ENCODE peak calls at places on chromosomes 7 and 10, in eight cellular contexts. One of them, this sample, is unnamed.
A peak's percentile ranks its signal among the peaks of the same experiment; 100 is the strongest.

GRCh38 chr7:82599910-82600309 is 156.3 kb upstream of the CACNA2D1 start:
- DNase-seq in SK-N-SH: no peak
- DNase-seq in HCT116: no peak
- DNase-seq in Panc1: no peak
- DNase-seq in endothelial cell of umbilical vein: no peak
- DNase-seq in stomach: no peak
- DNase-seq in K562: no peak
- DNase-seq in spleen: no peak
- DNase-seq in this sample: no peak

GRCh38 chr7:87345962-87346371 is 503 bp downstream of the CROT start:
- DNase-seq in SK-N-SH: no peak
- DNase-seq in HCT116: no peak
- DNase-seq in Panc1: no peak
- DNase-seq in endothelial cell of umbilical vein: no peak
- DNase-seq in stomach: no peak
- DNase-seq in K562: no peak
- DNase-seq in spleen: no peak
- DNase-seq in this sample: no peak

GRCh38 chr7:75054744-75055527 is 18.7 kb downstream of the RCC1L start:
- DNase-seq in SK-N-SH: no peak
- DNase-seq in HCT116: no peak
- DNase-seq in Panc1: no peak
- DNase-seq in endothelial cell of umbilical vein: peak; percentile 51
- DNase-seq in stomach: no peak
- DNase-seq in K562: no peak
- DNase-seq in spleen: no peak
- DNase-seq in this sample: no peak

GRCh38 chr10:6694447-6695155 is 114.5 kb upstream of the PRKCQ start:
- DNase-seq in SK-N-SH: no peak
- DNase-seq in HCT116: no peak
- DNase-seq in Panc1: no peak
- DNase-seq in endothelial cell of umbilical vein: no peak
- DNase-seq in stomach: no peak
- DNase-seq in K562: no peak
- DNase-seq in spleen: no peak
- DNase-seq in this sample: no peak

GRCh38 chr10:8009031-8009430 is 45.5 kb upstream of the GATA3 start:
- DNase-seq in SK-N-SH: no peak
- DNase-seq in HCT116: no peak
- DNase-seq in Panc1: no peak
- DNase-seq in endothelial cell of umbilical vein: no peak
- DNase-seq in stomach: no peak
- DNase-seq in K562: no peak
- DNase-seq in spleen: no peak
- DNase-seq in this sample: no peak

GRCh38 chr7:45088821-45089313 is at the start of gene NACAD:
- DNase-seq in SK-N-SH: peak; percentile 99
- DNase-seq in HCT116: no peak
- DNase-seq in Panc1: no peak
- DNase-seq in endothelial cell of umbilical vein: peak; percentile 44
- DNase-seq in stomach: peak; percentile 40
- DNase-seq in K562: peak; percentile 83
- DNase-seq in spleen: peak; percentile 77
- DNase-seq in this sample: peak; percentile 45

GRCh38 chr7:92813390-92814024 is 22.9 kb downstream of the CDK6 start:
- DNase-seq in SK-N-SH: no peak
- DNase-seq in HCT116: no peak
- DNase-seq in Panc1: no peak
- DNase-seq in endothelial cell of umbilical vein: peak; percentile 34
- DNase-seq in stomach: no peak
- DNase-seq in K562: no peak
- DNase-seq in spleen: no peak
- DNase-seq in this sample: no peak

GRCh38 chr10:133324198-133324792 is 12.4 kb downstream of the CALY start:
- DNase-seq in SK-N-SH: peak; percentile 91
- DNase-seq in HCT116: no peak
- DNase-seq in Panc1: no peak
- DNase-seq in endothelial cell of umbilical vein: peak; percentile 22
- DNase-seq in stomach: peak; percentile 87
- DNase-seq in K562: peak; percentile 67
- DNase-seq in spleen: peak; percentile 87
- DNase-seq in this sample: peak; percentile 84

GRCh38 chr7:30176463-30177090 is 41.8 kb downstream of the MTURN start:
- DNase-seq in SK-N-SH: no peak
- DNase-seq in HCT116: no peak
- DNase-seq in Panc1: no peak
- DNase-seq in endothelial cell of umbilical vein: no peak
- DNase-seq in stomach: no peak
- DNase-seq in K562: no peak
- DNase-seq in spleen: no peak
- DNase-seq in this sample: no peak

GRCh38 chr7:35022725-35023124 is 14.6 kb downstream of the DPY19L1 start:
- DNase-seq in SK-N-SH: no peak
- DNase-seq in HCT116: no peak
- DNase-seq in Panc1: no peak
- DNase-seq in endothelial cell of umbilical vein: no peak
- DNase-seq in stomach: no peak
- DNase-seq in K562: no peak
- DNase-seq in spleen: no peak
- DNase-seq in this sample: no peak

GRCh38 chr10:5501976-5502902 is 2.9 kb upstream of the CALML5 start:
- DNase-seq in SK-N-SH: no peak
- DNase-seq in HCT116: no peak
- DNase-seq in Panc1: no peak
- DNase-seq in endothelial cell of umbilical vein: peak; percentile 41
- DNase-seq in stomach: no peak
- DNase-seq in K562: no peak
- DNase-seq in spleen: no peak
- DNase-seq in this sample: peak; percentile 6

GRCh38 chr7:26856481-26856880 is 7.9 kb downstream of the SKAP2 start:
- DNase-seq in SK-N-SH: no peak
- DNase-seq in HCT116: no peak
- DNase-seq in Panc1: no peak
- DNase-seq in endothelial cell of umbilical vein: peak; percentile 76
- DNase-seq in stomach: no peak
- DNase-seq in K562: no peak
- DNase-seq in spleen: no peak
- DNase-seq in this sample: no peak

GRCh38 chr10:122568551-122568950 is 8.0 kb downstream of the DMBT1 start:
- DNase-seq in SK-N-SH: no peak
- DNase-seq in HCT116: no peak
- DNase-seq in Panc1: no peak
- DNase-seq in endothelial cell of umbilical vein: no peak
- DNase-seq in stomach: no peak
- DNase-seq in K562: no peak
- DNase-seq in spleen: peak; percentile 58
- DNase-seq in this sample: no peak

GRCh38 chr10:122566632-122567031 is 6.1 kb downstream of the DMBT1 start:
- DNase-seq in SK-N-SH: no peak
- DNase-seq in HCT116: no peak
- DNase-seq in Panc1: no peak
- DNase-seq in endothelial cell of umbilical vein: no peak
- DNase-seq in stomach: no peak
- DNase-seq in K562: no peak
- DNase-seq in spleen: no peak
- DNase-seq in this sample: no peak

GRCh38 chr10:122564980-122565379 is 4.4 kb downstream of the DMBT1 start:
- DNase-seq in SK-N-SH: no peak
- DNase-seq in HCT116: no peak
- DNase-seq in Panc1: no peak
- DNase-seq in endothelial cell of umbilical vein: no peak
- DNase-seq in stomach: no peak
- DNase-seq in K562: no peak
- DNase-seq in spleen: no peak
- DNase-seq in this sample: no peak

GRCh38 chr10:122565766-122566206 is 5.2 kb downstream of the DMBT1 start:
- DNase-seq in SK-N-SH: peak; percentile 61
- DNase-seq in HCT116: peak; percentile 85
- DNase-seq in Panc1: peak; percentile 79
- DNase-seq in endothelial cell of umbilical vein: peak; percentile 89
- DNase-seq in stomach: peak; percentile 78
- DNase-seq in K562: peak; percentile 17
- DNase-seq in spleen: peak; percentile 81
- DNase-seq in this sample: peak; percentile 83

GRCh38 chr10:122567056-122567660 is 6.6 kb downstream of the DMBT1 start:
- DNase-seq in SK-N-SH: peak; percentile 16
- DNase-seq in HCT116: peak; percentile 28
- DNase-seq in Panc1: no peak
- DNase-seq in endothelial cell of umbilical vein: peak; percentile 15
- DNase-seq in stomach: peak; percentile 33
- DNase-seq in K562: peak; percentile 55
- DNase-seq in spleen: peak; percentile 62
- DNase-seq in this sample: peak; percentile 30
- TF ChIP-seq CTCF in SK-N-SH: peak; percentile 63
- TF ChIP-seq CTCF in HCT116: peak; percentile 96
- TF ChIP-seq CTCF in Panc1: peak; percentile 83
- TF ChIP-seq CTCF in endothelial cell of umbilical vein: peak; percentile 76
- TF ChIP-seq CTCF in stomach: peak; percentile 47
- TF ChIP-seq CTCF in K562: peak; percentile 69
- TF ChIP-seq CTCF in spleen: peak; percentile 57
- TF ChIP-seq CTCF in this sample: peak; percentile 32

GRCh38 chr7:98323597-98324322 is 42.3 kb downstream of the BRI3 start:
- DNase-seq in SK-N-SH: no peak
- DNase-seq in HCT116: no peak
- DNase-seq in Panc1: no peak
- DNase-seq in endothelial cell of umbilical vein: no peak
- DNase-seq in stomach: no peak
- DNase-seq in K562: no peak
- DNase-seq in spleen: no peak
- DNase-seq in this sample: no peak
- TF ChIP-seq POLR2AphosphoS5 in SK-N-SH: no peak
- TF ChIP-seq POLR2AphosphoS5 in HCT116: no peak
- TF ChIP-seq POLR2AphosphoS5 in Panc1: no peak
- TF ChIP-seq POLR2AphosphoS5 in endothelial cell of umbilical vein: no peak
- TF ChIP-seq POLR2AphosphoS5 in stomach: no peak
- TF ChIP-seq POLR2AphosphoS5 in K562: no peak
- TF ChIP-seq POLR2AphosphoS5 in spleen: no peak
- TF ChIP-seq POLR2AphosphoS5 in this sample: no peak

DNA sequence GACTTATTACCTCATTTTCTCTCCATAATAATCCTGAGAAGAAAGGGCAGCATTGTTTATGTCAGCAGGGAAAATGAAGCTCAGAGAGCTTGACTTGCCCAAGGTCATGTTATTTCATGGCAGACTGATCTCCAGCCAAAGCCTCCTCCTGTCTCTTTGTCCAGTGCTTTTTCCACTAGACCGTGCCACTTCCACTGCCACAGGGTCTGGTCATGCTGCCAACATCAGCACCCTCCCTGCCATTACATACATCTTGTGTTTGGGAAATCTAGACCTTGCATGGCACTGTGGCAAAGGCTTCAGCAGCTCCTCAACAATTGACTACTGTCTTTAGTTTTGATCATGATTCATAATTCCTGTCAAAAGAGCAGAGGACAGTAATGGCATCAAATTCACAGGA is 25.1 kb downstream of the NRCAM start:
- DNase-seq in SK-N-SH: no peak
- DNase-seq in HCT116: no peak
- DNase-seq in Panc1: no peak
- DNase-seq in endothelial cell of umbilical vein: no peak
- DNase-seq in stomach: no peak
- DNase-seq in K562: no peak
- DNase-seq in spleen: no peak
- DNase-seq in this sample: no peak
- H3K9me3 ChIP-seq in SK-N-SH: no peaks in the 10 kb centered on the region
- H3K9me3 ChIP-seq in HCT116: no peaks in the 10 kb centered on the region
- H3K9me3 ChIP-seq in Panc1: no peaks in the 10 kb centered on the region
- H3K9me3 ChIP-seq in endothelial cell of umbilical vein: no peaks in the 10 kb centered on the region
- H3K9me3 ChIP-seq in stomach: no peaks in the 10 kb centered on the region
- H3K9me3 ChIP-seq in K562: no peaks in the 10 kb centered on the region
- H3K9me3 ChIP-seq in spleen: no peaks in the 10 kb centered on the region
- H3K9me3 ChIP-seq in this sample: no peaks in the 10 kb centered on the region

GRCh38 chr10:112471878-112472487 is 25.0 kb downstream of the VTI1A start:
- DNase-seq in SK-N-SH: peak; percentile 48
- DNase-seq in HCT116: peak; percentile 72
- DNase-seq in Panc1: peak; percentile 50
- DNase-seq in endothelial cell of umbilical vein: peak; percentile 66
- DNase-seq in stomach: no peak
- DNase-seq in K562: peak; percentile 31
- DNase-seq in spleen: no peak
- DNase-seq in this sample: no peak

DNA sequence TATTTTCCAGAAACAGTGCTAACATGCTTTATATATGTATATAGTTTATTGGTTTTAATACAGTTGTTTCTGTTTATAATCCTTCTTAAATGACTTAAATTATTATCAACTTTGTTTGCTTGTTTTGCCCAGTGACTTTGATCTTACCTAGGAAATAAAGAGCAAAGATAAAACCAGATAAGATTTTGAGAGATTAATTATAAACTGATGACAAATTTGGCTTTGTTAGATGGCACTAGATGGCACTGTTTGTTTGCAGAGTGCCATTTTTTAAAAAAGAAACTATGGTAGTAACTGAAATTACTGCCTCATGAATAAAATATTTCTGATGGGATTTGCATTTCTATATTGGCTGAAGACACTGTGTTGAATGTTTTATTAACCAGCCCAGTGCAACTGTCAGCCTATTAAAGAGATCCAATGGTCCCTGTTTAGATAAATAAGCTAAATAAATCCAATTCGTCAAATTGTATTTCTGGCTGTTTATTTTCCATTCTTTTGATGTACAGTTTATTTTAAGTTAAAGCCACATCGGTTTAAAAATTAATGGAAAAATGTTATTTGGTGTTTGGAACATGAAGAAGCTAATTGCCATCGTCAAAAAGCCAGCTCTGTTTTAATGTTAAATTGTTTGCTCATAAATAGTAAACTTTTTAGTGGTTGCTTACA is 28.7 kb downstream of the VTI1A start:
- DNase-seq in SK-N-SH: no peak
- DNase-seq in HCT116: no peak
- DNase-seq in Panc1: no peak
- DNase-seq in endothelial cell of umbilical vein: peak; percentile 37
- DNase-seq in stomach: no peak
- DNase-seq in K562: no peak
- DNase-seq in spleen: no peak
- DNase-seq in this sample: no peak
- TF ChIP-seq CTCF in SK-N-SH: peak; percentile 79
- TF ChIP-seq CTCF in HCT116: peak; percentile 95
- TF ChIP-seq CTCF in Panc1: peak; percentile 68
- TF ChIP-seq CTCF in endothelial cell of umbilical vein: peak; percentile 32
- TF ChIP-seq CTCF in stomach: no peak
- TF ChIP-seq CTCF in K562: no peak
- TF ChIP-seq CTCF in spleen: no peak
- TF ChIP-seq CTCF in this sample: peak; percentile 29

DNA sequence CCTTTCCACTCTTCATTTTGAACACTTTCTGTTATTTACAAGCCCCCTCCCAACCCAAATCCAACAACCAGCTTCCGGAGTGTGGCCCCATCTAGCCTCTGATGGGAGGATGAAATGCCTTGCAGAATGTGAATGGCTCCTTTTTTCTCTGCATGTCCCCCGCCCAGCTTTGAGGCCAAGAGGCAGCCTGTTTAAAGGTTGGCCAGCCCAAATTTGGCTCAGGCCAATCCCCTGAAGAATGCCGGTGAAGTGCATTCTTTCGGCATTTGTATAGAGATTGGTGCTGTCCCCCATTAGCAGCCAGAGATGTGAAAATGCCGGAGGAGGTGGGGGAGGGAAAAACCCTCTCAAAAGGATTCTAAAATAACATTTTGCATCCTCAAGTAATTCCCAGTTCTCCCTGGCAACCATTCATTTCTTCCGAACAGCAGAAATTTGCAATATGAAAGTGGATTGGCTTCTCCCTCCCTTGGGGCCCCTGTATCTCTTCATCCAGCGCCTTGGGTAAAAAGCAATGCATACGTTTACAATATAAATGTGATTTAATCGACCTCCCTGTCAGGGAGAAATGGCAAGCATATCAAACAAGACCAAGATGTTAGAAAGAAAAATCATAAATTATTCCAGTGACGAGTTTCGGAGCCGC is 323.5 kb downstream of the RPS24 start:
- DNase-seq in SK-N-SH: no peak
- DNase-seq in HCT116: no peak
- DNase-seq in Panc1: no peak
- DNase-seq in endothelial cell of umbilical vein: no peak
- DNase-seq in stomach: no peak
- DNase-seq in K562: no peak
- DNase-seq in spleen: peak; percentile 29
- DNase-seq in this sample: no peak
- TF ChIP-seq POLR2AphosphoS5 in SK-N-SH: no peak
- TF ChIP-seq POLR2AphosphoS5 in HCT116: no peak
- TF ChIP-seq POLR2AphosphoS5 in Panc1: no peak
- TF ChIP-seq POLR2AphosphoS5 in endothelial cell of umbilical vein: no peak
- TF ChIP-seq POLR2AphosphoS5 in stomach: no peak
- TF ChIP-seq POLR2AphosphoS5 in K562: no peak
- TF ChIP-seq POLR2AphosphoS5 in spleen: no peak
- TF ChIP-seq POLR2AphosphoS5 in this sample: no peak